ENCODE peak calls at places on chromosomes 7 and 10, in five cellular contexts. J is T-helper 2 cell; A is NCI-H748 treated with DMSO at 0.1 percent for 48 hours; S is CD8-positive, alpha-beta memory T cell; K is NK-92 treated with Interleukin-12 subunit alpha and Interleukin-12 subunit beta, amount 100 ng/mL, for 24 hours. E is an unnamed sample.

GRCh38 chr10:110770243-110770642 is 101.5 kb upstream of the PDCD4 start:
- DNase-seq in J (no peak), A (no peak), S (no peak), K (no peak), E (no peak)

GRCh38 chr7:47536705-47537611 is 45.0 kb downstream of the TNS3 start:
- DNase-seq in J (no peak), A (no peak), S (no peak), K (no peak), E (no peak)

GRCh38 chr7:105141068-105141467 is 127.1 kb downstream of the KMT2E start:
- DNase-seq in J (no peak), A (no peak), S (no peak), K (no peak), E (peak; percentile 2)

GRCh38 chr7:43588477-43589132 is 5.7 kb downstream of the STK17A start:
- DNase-seq in J (no peak), A (no peak), S (no peak), K (no peak), E (no peak)

GRCh38 chr7:151767557-151767956 is 109.4 kb downstream of the PRKAG2 start:
- DNase-seq in J (no peak), A (no peak), S (no peak), K (no peak), E (no peak)

GRCh38 chr7:5177060-5177459 is 13.0 kb upstream of the WIPI2 start:
- DNase-seq in J (no peak), A (no peak), S (no peak), K (no peak), E (no peak)

GRCh38 chr7:153657182-153657800 is 394.9 kb upstream of the DPP6 start:
- DNase-seq in J (no peak), A (no peak), S (no peak), K (no peak), E (no peak)

GRCh38 chr7:5773661-5774086 is 7.8 kb downstream of the RNF216 start:
- DNase-seq in J (peak; percentile 6), A (no peak), S (no peak), K (no peak), E (no peak)

GRCh38 chr7:92645531-92646061 is 55.4 kb upstream of the FAM133B start:
- DNase-seq in J (no peak), A (peak; percentile 35), S (no peak), K (no peak), E (no peak)

GRCh38 chr10:50625663-50626062 is 1.9 kb upstream of the SGMS1 start:
- DNase-seq in J (no peak), A (no peak), S (no peak), K (no peak), E (peak; percentile 9)

GRCh38 chr7:831596-832291 is 532 bp upstream of the SUN1 start:
- DNase-seq in J (no peak), A (no peak), S (peak; percentile 52), K (no peak), E (peak; percentile 45)

GRCh38 chr7:92644406-92645113 is 54.4 kb upstream of the FAM133B start:
- DNase-seq in J (no peak), A (no peak), S (no peak), K (no peak), E (no peak)

GRCh38 chr7:2934211-2934731 is 90.2 kb upstream of the GNA12 start:
- DNase-seq in J (no peak), A (no peak), S (peak; percentile 42), K (peak; percentile 10), E (no peak)

GRCh38 chr7:27405780-27406179 is 163.2 kb downstream of the EVX1 start:
- DNase-seq in J (no peak), A (no peak), S (no peak), K (no peak), E (no peak)

GRCh38 chr7:44449531-44449930 is 40.9 kb downstream of the NUDCD3 start:
- DNase-seq in J (no peak), A (no peak), S (no peak), K (no peak), E (no peak)

GRCh38 chr10:132328130-132328529 is 3.9 kb upstream of the LRRC27 start:
- DNase-seq in J (no peak), A (no peak), S (no peak), K (no peak), E (no peak)

GRCh38 chr10:110947061-110947595 is 27.7 kb downstream of the SHOC2 start:
- DNase-seq in J (no peak), A (no peak), S (no peak), K (no peak), E (no peak)

GRCh38 chr7:150784954-150785353 is 15.2 kb downstream of the TMEM176B start:
- DNase-seq in J (no peak), A (no peak), S (no peak), K (no peak), E (no peak)

GRCh38 chr10:32692174-32692573 is 246.2 kb downstream of the CCDC7 start:
- DNase-seq in J (no peak), A (no peak), S (no peak), K (no peak), E (no peak)

GRCh38 chr7:122166708-122167107 is 22.7 kb upstream of the AASS start:
- DNase-seq in J (no peak), A (no peak), S (no peak), K (no peak), E (no peak)

GRCh38 chr7:1235501-1236131 is 2.9 kb downstream of the UNCX start:
- DNase-seq in J (no peak), A (no peak), S (no peak), K (no peak), E (no peak)

GRCh38 chr10:96587255-96588059 is 645 bp upstream of the TM9SF3 start:
- DNase-seq in J (peak; percentile 14), A (peak; percentile 34), S (no peak), K (no peak), E (peak; percentile 26)

GRCh38 chr7:16915405-16915804 is 33.6 kb upstream of the AGR3 start:
- DNase-seq in J (no peak), A (no peak), S (no peak), K (no peak), E (no peak)

GRCh38 chr7:141586878-141587277 is 35.7 kb downstream of the AGK start:
- DNase-seq in J (no peak), A (no peak), S (no peak), K (no peak), E (no peak)

GRCh38 chr10:124588736-124589451 is 127.3 kb downstream of the LHPP start:
- DNase-seq in J (no peak), A (no peak), S (peak; percentile 41), K (no peak), E (no peak)

GRCh38 chr10:101986277-101986971 is 69.5 kb downstream of the ARMH3 start:
- DNase-seq in J (no peak), A (no peak), S (no peak), K (no peak), E (no peak)

GRCh38 chr10:86699541-86699940 is 31.2 kb downstream of the LDB3 start:
- DNase-seq in J (no peak), A (no peak), S (no peak), K (no peak), E (no peak)

GRCh38 chr7:22356010-22356854 is 722 bp downstream of the RAPGEF5 start:
- DNase-seq in J (no peak), A (no peak), S (no peak), K (no peak), E (no peak)

GRCh38 chr7:125316451-125316850 is 386.8 kb upstream of the POT1 start:
- DNase-seq in J (no peak), A (no peak), S (no peak), K (peak; percentile 21), E (no peak)

E was measured in CD4-positive, alpha-beta memory T cell.